ENCODE peak calls at places on chromosome 20, in eight cellular contexts. L, M, N, X, B, Y, G and Z are unnamed samples.
A peak's percentile ranks its signal among the peaks of the same experiment; 100 is the strongest.

GRCh38 chr20:24953204-24953565 is 4.1 kb downstream of the CST7 start:
- DNase-seq in L (no peak), M (no peak), N (no peak), X (no peak), B (no peak), Y (no peak), G (no peak), Z (no peak)

GRCh38 chr20:49583669-49584417 is 15.9 kb upstream of the PTGIS start:
- DNase-seq in L (no peak), M (no peak), N (peak; percentile 85), X (no peak), B (peak; percentile 99), Y (peak; percentile 92), G (peak; percentile 91), Z (peak; percentile 82)

GRCh38 chr20:24782801-24783630 is 166.1 kb upstream of the CST7 start:
- DNase-seq in L (no peak), M (peak; percentile 65), N (no peak), X (no peak), B (peak; percentile 51), Y (peak; percentile 28), G (no peak), Z (no peak)

GRCh38 chr20:4227085-4227821 is 211.9 kb upstream of the RNF24 start:
- DNase-seq in L (peak; percentile 53), M (peak; percentile 83), N (no peak), X (no peak), B (peak; percentile 76), Y (peak; percentile 76), G (no peak), Z (no peak)

GRCh38 chr20:45938727-45939438 is 4.4 kb downstream of the PCIF1 start:
- DNase-seq in L (no peak), M (peak; percentile 90), N (no peak), X (no peak), B (no peak), Y (no peak), G (no peak), Z (no peak)

GRCh38 chr20:35618372-35619131 is 2.9 kb downstream of the SPAG4 start:
- DNase-seq in L (peak; percentile 50), M (peak; percentile 77), N (no peak), X (no peak), B (peak; percentile 23), Y (peak; percentile 58), G (peak; percentile 39), Z (no peak)

GRCh38 chr20:19022118-19022575 is 190.3 kb upstream of the SLC24A3 start:
- DNase-seq in L (no peak), M (no peak), N (no peak), X (no peak), B (no peak), Y (no peak), G (no peak), Z (no peak)

GRCh38 chr20:19824861-19825260 is 66.8 kb downstream of the RIN2 start:
- DNase-seq in L (no peak), M (no peak), N (no peak), X (no peak), B (no peak), Y (no peak), G (no peak), Z (no peak)

GRCh38 chr20:43590036-43590391 is 723 bp upstream of the IFT52 start:
- DNase-seq in L (no peak), M (peak; percentile 72), N (no peak), X (no peak), B (no peak), Y (no peak), G (peak; percentile 16), Z (no peak)

GRCh38 chr20:43586641-43587040 is 4.1 kb upstream of the IFT52 start:
- DNase-seq in L (no peak), M (no peak), N (no peak), X (no peak), B (no peak), Y (no peak), G (no peak), Z (no peak)

GRCh38 chr20:43590392-43591303 is at the start of gene IFT52:
- DNase-seq in L (peak; percentile 96), M (peak; percentile 96), N (peak; percentile 95), X (peak; percentile 71), B (peak; percentile 91), Y (peak; percentile 95), G (peak; percentile 91), Z (peak; percentile 84)
- TF ChIP-seq CTCF in L (no peak), M (peak; percentile 10), N (no peak), X (no peak), B (no peak), Y (no peak), G (no peak), Z (no peak)

GRCh38 chr20:62119101-62119500 is 3.2 kb upstream of the LSM14B start:
- DNase-seq in L (no peak), M (no peak), N (no peak), X (no peak), B (no peak), Y (no peak), G (no peak), Z (no peak)

GRCh38 chr20:62117362-62117646 is 5.0 kb upstream of the LSM14B start:
- DNase-seq in L (no peak), M (no peak), N (no peak), X (no peak), B (no peak), Y (no peak), G (no peak), Z (no peak)

GRCh38 chr20:62119591-62120364 is 2.5 kb upstream of the LSM14B start:
- DNase-seq in L (no peak), M (no peak), N (peak; percentile 58), X (no peak), B (no peak), Y (no peak), G (no peak), Z (peak; percentile 58)

GRCh38 chr20:62117658-62118057 is 4.6 kb upstream of the LSM14B start:
- DNase-seq in L (no peak), M (no peak), N (peak; percentile 55), X (no peak), B (no peak), Y (no peak), G (no peak), Z (peak; percentile 71)

DNA sequence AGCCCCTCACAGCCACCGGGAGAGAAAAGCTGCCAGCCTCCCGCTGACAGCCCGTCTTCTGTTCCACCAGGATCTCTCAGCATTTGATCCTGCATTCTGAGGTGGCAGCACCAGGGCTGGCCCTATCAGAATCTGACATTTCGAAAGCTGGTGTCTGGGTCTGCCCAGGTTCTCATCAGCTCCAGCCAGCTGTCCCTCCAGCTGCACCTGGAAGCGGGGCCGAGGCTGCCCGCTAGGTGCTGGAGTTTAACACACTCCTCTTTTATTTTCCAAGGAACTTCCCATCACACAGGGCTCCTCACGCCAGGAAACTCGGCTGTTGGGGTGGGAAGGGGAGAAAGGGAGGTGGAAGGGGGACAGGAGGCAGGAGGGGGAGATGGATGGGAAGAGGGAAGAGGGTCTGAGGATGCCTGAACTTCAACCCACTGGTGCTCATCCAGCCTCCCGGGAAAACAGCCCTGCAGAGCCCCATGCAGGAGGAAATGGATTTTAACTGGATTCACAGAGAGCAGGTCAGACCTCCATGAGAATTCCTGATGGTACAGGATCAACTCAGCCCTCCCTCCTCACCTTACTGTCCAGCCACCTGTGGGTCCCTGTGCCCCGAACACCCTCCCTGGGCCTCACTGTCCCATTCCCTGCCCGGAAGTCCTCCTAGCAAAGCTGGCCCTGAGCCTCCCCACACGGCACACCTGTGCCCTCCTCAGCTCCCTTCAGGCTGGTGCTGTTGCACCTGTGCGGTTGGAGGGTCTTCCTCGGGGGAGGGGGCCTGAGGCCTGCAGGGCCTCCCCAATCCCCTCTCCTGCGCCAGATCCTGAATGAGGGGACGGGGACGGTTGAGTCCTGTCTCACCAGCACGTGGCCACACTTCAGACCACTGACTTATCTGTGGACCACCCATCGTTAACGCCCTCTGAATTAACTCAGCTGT is 3.9 kb upstream of the LSM14B start:
- DNase-seq in L (no peak), M (no peak), N (no peak), X (no peak), B (no peak), Y (no peak), G (no peak), Z (no peak)
- TF ChIP-seq CTCF in L (no peak), M (no peak), N (no peak), X (no peak), B (no peak), Y (no peak), G (no peak), Z (no peak)

GRCh38 chr20:57499676-57500075 is 25.3 kb downstream of the CTCFL start:
- DNase-seq in L (peak; percentile 9), M (peak; percentile 64), N (no peak), X (no peak), B (no peak), Y (no peak), G (no peak), Z (no peak)

GRCh38 chr20:57500235-57500634 is 24.7 kb downstream of the CTCFL start:
- DNase-seq in L (no peak), M (no peak), N (no peak), X (no peak), B (no peak), Y (no peak), G (no peak), Z (no peak)

GRCh38 chr20:57500941-57501340 is 24.0 kb downstream of the CTCFL start:
- DNase-seq in L (no peak), M (no peak), N (no peak), X (no peak), B (no peak), Y (no peak), G (no peak), Z (no peak)

GRCh38 chr20:57496592-57496991 is 28.3 kb downstream of the CTCFL start:
- DNase-seq in L (no peak), M (peak; percentile 4), N (no peak), X (no peak), B (no peak), Y (no peak), G (no peak), Z (no peak)

GRCh38 chr20:57498425-57499400 is 26.2 kb downstream of the CTCFL start:
- DNase-seq in L (peak; percentile 38), M (peak; percentile 88), N (no peak), X (no peak), B (no peak), Y (peak; percentile 23), G (no peak), Z (no peak)
- TF ChIP-seq CTCF in L (peak; percentile 52), M (peak; percentile 76), N (peak; percentile 41), X (peak; percentile 40), B (peak; percentile 57), Y (peak; percentile 46), G (no peak), Z (no peak)

GRCh38 chr20:61880706-61881105 is 185.0 kb downstream of the TAF4 start:
- DNase-seq in L (no peak), M (no peak), N (no peak), X (no peak), B (no peak), Y (no peak), G (no peak), Z (no peak)
- TF ChIP-seq CTCF in L (no peak), M (no peak), N (no peak), X (no peak), B (no peak), Y (no peak), G (no peak), Z (no peak)

DNA sequence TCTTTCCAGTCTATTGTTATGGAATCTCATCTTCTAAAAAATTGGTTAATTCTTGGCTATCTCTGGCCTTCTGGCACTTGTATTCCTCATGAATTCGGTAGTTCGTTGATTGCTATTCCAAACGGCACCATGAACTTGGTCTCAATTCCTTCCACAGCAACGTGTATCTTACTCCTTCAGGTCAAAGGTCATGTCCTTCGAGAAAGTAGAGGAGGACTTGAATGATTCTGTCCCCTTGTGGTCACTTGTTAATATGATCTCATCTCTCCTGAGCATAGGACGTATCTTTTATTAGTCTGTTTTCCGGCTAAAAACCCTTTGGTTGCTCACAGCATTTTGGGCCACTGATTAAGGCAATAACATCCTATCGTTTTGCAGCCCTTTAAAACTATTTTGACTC is 9.4 kb downstream of the TLDC2 start:
- DNase-seq in L (no peak), M (no peak), N (no peak), X (no peak), B (no peak), Y (no peak), G (no peak), Z (no peak)
- TF ChIP-seq CTCF in L (no peak), M (peak; percentile 65), N (peak; percentile 33), X (peak; percentile 29), B (peak; percentile 20), Y (peak; percentile 3), G (no peak), Z (no peak)